ENCODE peak calls at places on chromosomes 5 and 9, in nine cellular contexts. One of them, this sample, is unnamed.
A peak's percentile ranks its signal among the peaks of the same experiment; 100 is the strongest.

GRCh38 chr5:18985397-18985796 is 1002.6 kb downstream of the CDH18 start:
- DNase-seq in KG1: no peak
- DNase-seq in GM04504: no peak
- DNase-seq in progenitor cell of endocrine pancreas: no peak
- DNase-seq in stimulated activated naive CD8-positive, alpha-beta T cell treated with anti-CD3 and anti-CD28 coated beads, Interleukin-15, Interleukin-2, amounts not matched to agents 100 U/mL and 50 U/mL, for 24 hours: no peak
- DNase-seq in SIG-M5: no peak
- DNase-seq in AG08396: no peak
- DNase-seq in fibroblast of lung: no peak
- DNase-seq in T-helper 2 cell: no peak
- DNase-seq in this sample: no peak

GRCh38 chr5:159640376-159640775 is 275.9 kb upstream of the ADRA1B start:
- DNase-seq in stimulated activated naive CD8-positive, alpha-beta T cell treated with anti-CD3 and anti-CD28 coated beads, Interleukin-15, Interleukin-2, amounts not matched to agents 100 U/mL and 50 U/mL, for 24 hours: no peak
- DNase-seq in AG08396: no peak
- DNase-seq in GM04504: no peak
- DNase-seq in SIG-M5: no peak
- DNase-seq in KG1: no peak
- DNase-seq in fibroblast of lung: no peak
- DNase-seq in progenitor cell of endocrine pancreas: no peak
- DNase-seq in T-helper 2 cell: no peak
- DNase-seq in this sample: no peak

GRCh38 chr5:61651202-61651601 is 319.1 kb downstream of the ZSWIM6 start:
- DNase-seq in fibroblast of lung: no peak
- DNase-seq in SIG-M5: no peak
- DNase-seq in KG1: no peak
- DNase-seq in progenitor cell of endocrine pancreas: no peak
- DNase-seq in GM04504: no peak
- DNase-seq in stimulated activated naive CD8-positive, alpha-beta T cell treated with anti-CD3 and anti-CD28 coated beads, Interleukin-15, Interleukin-2, amounts not matched to agents 100 U/mL and 50 U/mL, for 24 hours: no peak
- DNase-seq in T-helper 2 cell: no peak
- DNase-seq in AG08396: no peak
- DNase-seq in this sample: no peak

GRCh38 chr5:173515526-173515925 is 100.9 kb downstream of the BOD1 start:
- DNase-seq in SIG-M5: no peak
- DNase-seq in stimulated activated naive CD8-positive, alpha-beta T cell treated with anti-CD3 and anti-CD28 coated beads, Interleukin-15, Interleukin-2, amounts not matched to agents 100 U/mL and 50 U/mL, for 24 hours: no peak
- DNase-seq in GM04504: peak; percentile 81
- DNase-seq in KG1: no peak
- DNase-seq in progenitor cell of endocrine pancreas: no peak
- DNase-seq in T-helper 2 cell: no peak
- DNase-seq in fibroblast of lung: peak; percentile 41
- DNase-seq in AG08396: peak; percentile 62
- DNase-seq in this sample: no peak

GRCh38 chr5:150626853-150627276 is 13.6 kb upstream of the SYNPO start:
- DNase-seq in AG08396: no peak
- DNase-seq in fibroblast of lung: no peak
- DNase-seq in stimulated activated naive CD8-positive, alpha-beta T cell treated with anti-CD3 and anti-CD28 coated beads, Interleukin-15, Interleukin-2, amounts not matched to agents 100 U/mL and 50 U/mL, for 24 hours: no peak
- DNase-seq in KG1: no peak
- DNase-seq in progenitor cell of endocrine pancreas: no peak
- DNase-seq in T-helper 2 cell: no peak
- DNase-seq in GM04504: no peak
- DNase-seq in SIG-M5: no peak
- DNase-seq in this sample: no peak

GRCh38 chr5:142841511-142842255 is 71.5 kb downstream of the ARHGAP26 start:
- DNase-seq in T-helper 2 cell: no peak
- DNase-seq in GM04504: peak; percentile 74
- DNase-seq in progenitor cell of endocrine pancreas: no peak
- DNase-seq in KG1: no peak
- DNase-seq in stimulated activated naive CD8-positive, alpha-beta T cell treated with anti-CD3 and anti-CD28 coated beads, Interleukin-15, Interleukin-2, amounts not matched to agents 100 U/mL and 50 U/mL, for 24 hours: no peak
- DNase-seq in fibroblast of lung: peak; percentile 56
- DNase-seq in AG08396: peak; percentile 27
- DNase-seq in SIG-M5: no peak
- DNase-seq in this sample: no peak

GRCh38 chr5:6383376-6383775 is 5.0 kb upstream of the MED10 start:
- DNase-seq in GM04504: no peak
- DNase-seq in progenitor cell of endocrine pancreas: no peak
- DNase-seq in T-helper 2 cell: no peak
- DNase-seq in stimulated activated naive CD8-positive, alpha-beta T cell treated with anti-CD3 and anti-CD28 coated beads, Interleukin-15, Interleukin-2, amounts not matched to agents 100 U/mL and 50 U/mL, for 24 hours: no peak
- DNase-seq in SIG-M5: no peak
- DNase-seq in KG1: no peak
- DNase-seq in AG08396: no peak
- DNase-seq in fibroblast of lung: no peak
- DNase-seq in this sample: no peak

GRCh38 chr5:135605221-135605620 is 26.4 kb upstream of the CXCL14 start:
- DNase-seq in fibroblast of lung: no peak
- DNase-seq in SIG-M5: no peak
- DNase-seq in AG08396: no peak
- DNase-seq in T-helper 2 cell: no peak
- DNase-seq in progenitor cell of endocrine pancreas: no peak
- DNase-seq in KG1: no peak
- DNase-seq in GM04504: no peak
- DNase-seq in stimulated activated naive CD8-positive, alpha-beta T cell treated with anti-CD3 and anti-CD28 coated beads, Interleukin-15, Interleukin-2, amounts not matched to agents 100 U/mL and 50 U/mL, for 24 hours: no peak
- DNase-seq in this sample: no peak

GRCh38 chr5:1027631-1028441 is 19.2 kb downstream of the NKD2 start:
- DNase-seq in fibroblast of lung: no peak
- DNase-seq in progenitor cell of endocrine pancreas: no peak
- DNase-seq in AG08396: no peak
- DNase-seq in KG1: no peak
- DNase-seq in T-helper 2 cell: no peak
- DNase-seq in GM04504: no peak
- DNase-seq in SIG-M5: no peak
- DNase-seq in stimulated activated naive CD8-positive, alpha-beta T cell treated with anti-CD3 and anti-CD28 coated beads, Interleukin-15, Interleukin-2, amounts not matched to agents 100 U/mL and 50 U/mL, for 24 hours: no peak
- DNase-seq in this sample: no peak

GRCh38 chr5:133847886-133848285 is 120.5 kb downstream of the C5orf15 start:
- DNase-seq in stimulated activated naive CD8-positive, alpha-beta T cell treated with anti-CD3 and anti-CD28 coated beads, Interleukin-15, Interleukin-2, amounts not matched to agents 100 U/mL and 50 U/mL, for 24 hours: no peak
- DNase-seq in AG08396: no peak
- DNase-seq in GM04504: no peak
- DNase-seq in SIG-M5: no peak
- DNase-seq in T-helper 2 cell: no peak
- DNase-seq in KG1: no peak
- DNase-seq in progenitor cell of endocrine pancreas: no peak
- DNase-seq in fibroblast of lung: no peak
- DNase-seq in this sample: no peak

GRCh38 chr9:136792321-136793062 is 1.3 kb downstream of the TMEM141 start:
- DNase-seq in T-helper 2 cell: no peak
- DNase-seq in progenitor cell of endocrine pancreas: no peak
- DNase-seq in SIG-M5: no peak
- DNase-seq in KG1: no peak
- DNase-seq in stimulated activated naive CD8-positive, alpha-beta T cell treated with anti-CD3 and anti-CD28 coated beads, Interleukin-15, Interleukin-2, amounts not matched to agents 100 U/mL and 50 U/mL, for 24 hours: no peak
- DNase-seq in GM04504: no peak
- DNase-seq in AG08396: no peak
- DNase-seq in fibroblast of lung: no peak
- DNase-seq in this sample: no peak

GRCh38 chr5:116576043-116576713 is 1.6 kb upstream of the SEMA6A start:
- DNase-seq in fibroblast of lung: peak; percentile 68
- DNase-seq in AG08396: peak; percentile 77
- DNase-seq in T-helper 2 cell: no peak
- DNase-seq in SIG-M5: no peak
- DNase-seq in progenitor cell of endocrine pancreas: peak; percentile 84
- DNase-seq in GM04504: no peak
- DNase-seq in stimulated activated naive CD8-positive, alpha-beta T cell treated with anti-CD3 and anti-CD28 coated beads, Interleukin-15, Interleukin-2, amounts not matched to agents 100 U/mL and 50 U/mL, for 24 hours: peak; percentile 62
- DNase-seq in KG1: no peak
- DNase-seq in this sample: no peak

GRCh38 chr5:14131855-14132503 is 11.2 kb upstream of the TRIO start:
- DNase-seq in progenitor cell of endocrine pancreas: no peak
- DNase-seq in fibroblast of lung: peak; percentile 57
- DNase-seq in AG08396: no peak
- DNase-seq in SIG-M5: no peak
- DNase-seq in T-helper 2 cell: no peak
- DNase-seq in stimulated activated naive CD8-positive, alpha-beta T cell treated with anti-CD3 and anti-CD28 coated beads, Interleukin-15, Interleukin-2, amounts not matched to agents 100 U/mL and 50 U/mL, for 24 hours: no peak
- DNase-seq in KG1: no peak
- DNase-seq in GM04504: no peak
- DNase-seq in this sample: no peak

GRCh38 chr5:137753227-137753985 is 757 bp downstream of the HNRNPA0 start:
- DNase-seq in T-helper 2 cell: peak; percentile 42
- DNase-seq in stimulated activated naive CD8-positive, alpha-beta T cell treated with anti-CD3 and anti-CD28 coated beads, Interleukin-15, Interleukin-2, amounts not matched to agents 100 U/mL and 50 U/mL, for 24 hours: peak; percentile 56
- DNase-seq in AG08396: peak; percentile 25
- DNase-seq in fibroblast of lung: no peak
- DNase-seq in SIG-M5: no peak
- DNase-seq in KG1: no peak
- DNase-seq in progenitor cell of endocrine pancreas: peak; percentile 22
- DNase-seq in GM04504: no peak
- DNase-seq in this sample: peak; percentile 29

GRCh38 chr9:136242908-136243525 is 2.6 kb downstream of the QSOX2 start:
- DNase-seq in T-helper 2 cell: no peak
- DNase-seq in fibroblast of lung: peak; percentile 10
- DNase-seq in progenitor cell of endocrine pancreas: no peak
- DNase-seq in stimulated activated naive CD8-positive, alpha-beta T cell treated with anti-CD3 and anti-CD28 coated beads, Interleukin-15, Interleukin-2, amounts not matched to agents 100 U/mL and 50 U/mL, for 24 hours: no peak
- DNase-seq in KG1: no peak
- DNase-seq in SIG-M5: no peak
- DNase-seq in AG08396: no peak
- DNase-seq in GM04504: no peak
- DNase-seq in this sample: no peak

GRCh38 chr9:117678882-117679281 is 25.3 kb upstream of the TLR4 start:
- DNase-seq in progenitor cell of endocrine pancreas: no peak
- DNase-seq in T-helper 2 cell: no peak
- DNase-seq in stimulated activated naive CD8-positive, alpha-beta T cell treated with anti-CD3 and anti-CD28 coated beads, Interleukin-15, Interleukin-2, amounts not matched to agents 100 U/mL and 50 U/mL, for 24 hours: no peak
- DNase-seq in GM04504: no peak
- DNase-seq in SIG-M5: no peak
- DNase-seq in KG1: no peak
- DNase-seq in AG08396: no peak
- DNase-seq in fibroblast of lung: no peak
- DNase-seq in this sample: no peak

GRCh38 chr5:134132372-134133212 is 18.1 kb downstream of the TCF7 start:
- DNase-seq in SIG-M5: no peak
- DNase-seq in AG08396: no peak
- DNase-seq in T-helper 2 cell: peak; percentile 77
- DNase-seq in progenitor cell of endocrine pancreas: no peak
- DNase-seq in GM04504: no peak
- DNase-seq in stimulated activated naive CD8-positive, alpha-beta T cell treated with anti-CD3 and anti-CD28 coated beads, Interleukin-15, Interleukin-2, amounts not matched to agents 100 U/mL and 50 U/mL, for 24 hours: peak; percentile 82
- DNase-seq in fibroblast of lung: no peak
- DNase-seq in KG1: no peak
- DNase-seq in this sample: peak; percentile 83

GRCh38 chr9:6681957-6682501 is 36.5 kb upstream of the GLDC start:
- DNase-seq in stimulated activated naive CD8-positive, alpha-beta T cell treated with anti-CD3 and anti-CD28 coated beads, Interleukin-15, Interleukin-2, amounts not matched to agents 100 U/mL and 50 U/mL, for 24 hours: peak; percentile 17
- DNase-seq in fibroblast of lung: no peak
- DNase-seq in KG1: no peak
- DNase-seq in AG08396: no peak
- DNase-seq in T-helper 2 cell: no peak
- DNase-seq in SIG-M5: no peak
- DNase-seq in progenitor cell of endocrine pancreas: no peak
- DNase-seq in GM04504: peak; percentile 1
- DNase-seq in this sample: no peak

GRCh38 chr5:103465891-103466290 is 96.7 kb downstream of the NUDT12 start:
- DNase-seq in T-helper 2 cell: no peak
- DNase-seq in stimulated activated naive CD8-positive, alpha-beta T cell treated with anti-CD3 and anti-CD28 coated beads, Interleukin-15, Interleukin-2, amounts not matched to agents 100 U/mL and 50 U/mL, for 24 hours: no peak
- DNase-seq in progenitor cell of endocrine pancreas: no peak
- DNase-seq in SIG-M5: no peak
- DNase-seq in GM04504: no peak
- DNase-seq in fibroblast of lung: no peak
- DNase-seq in AG08396: no peak
- DNase-seq in KG1: no peak
- DNase-seq in this sample: no peak

GRCh38 chr5:74552101-74552500 is 88.4 kb downstream of the ENC1 start:
- DNase-seq in T-helper 2 cell: no peak
- DNase-seq in GM04504: no peak
- DNase-seq in stimulated activated naive CD8-positive, alpha-beta T cell treated with anti-CD3 and anti-CD28 coated beads, Interleukin-15, Interleukin-2, amounts not matched to agents 100 U/mL and 50 U/mL, for 24 hours: no peak
- DNase-seq in progenitor cell of endocrine pancreas: no peak
- DNase-seq in fibroblast of lung: no peak
- DNase-seq in AG08396: no peak
- DNase-seq in KG1: no peak
- DNase-seq in SIG-M5: no peak
- DNase-seq in this sample: no peak

This sample was measured in effector CD4-positive, alpha-beta T cell.